ENCODE peak calls at places on chromosomes 1 and 21, in five cellular contexts. Q, D, R, S and B are unnamed samples.

GRCh38 chr1:178146456-178146855 is 52.6 kb downstream of the RASAL2 start:
- DNase-seq in S (peak; percentile 58), D (no peak), R (no peak), Q (peak; percentile 37), B (no peak)

GRCh38 chr1:245173446-245174178 is 18.8 kb downstream of the KIF26B start:
- DNase-seq in R (no peak), S (peak; percentile 44), D (no peak), Q (peak; percentile 35), B (no peak)

GRCh38 chr1:7705048-7705907 is 65.8 kb upstream of the VAMP3 start:
- DNase-seq in S (no peak), Q (no peak), D (no peak), R (peak; percentile 41), B (no peak)

GRCh38 chr21:37166733-37167132 is 93.7 kb downstream of the TTC3 start:
- DNase-seq in D (no peak), S (no peak), R (no peak), Q (no peak), B (peak; percentile 20)

GRCh38 chr1:12654657-12655056 is 10.8 kb downstream of the AADACL4 start:
- DNase-seq in R (no peak), Q (no peak), D (no peak), S (no peak), B (no peak)

GRCh38 chr1:54218883-54219687 is 19.1 kb downstream of the MRPL37 start:
- DNase-seq in D (no peak), S (no peak), Q (no peak), R (no peak), B (no peak)

GRCh38 chr1:181087400-181087901 is 1.0 kb upstream of the IER5 start:
- DNase-seq in Q (no peak), S (peak; percentile 15), D (no peak), R (no peak), B (no peak)

GRCh38 chr1:226870323-226871046 is at the start of gene PSEN2:
- DNase-seq in R (peak; percentile 58), D (no peak), S (peak; percentile 54), Q (peak; percentile 26), B (peak; percentile 12)

GRCh38 chr1:170562644-170563338 is 30.8 kb downstream of the GORAB start:
- DNase-seq in Q (peak; percentile 87), R (no peak), S (peak; percentile 90), D (no peak), B (peak; percentile 89)

GRCh38 chr21:37257526-37257966 is 9.6 kb downstream of the VPS26C start:
- DNase-seq in S (peak; percentile 33), Q (peak; percentile 24), D (no peak), R (peak; percentile 9), B (no peak)

GRCh38 chr1:201266276-201266675 is 17.0 kb upstream of the PKP1 start:
- DNase-seq in Q (no peak), S (no peak), R (no peak), D (no peak), B (no peak)

GRCh38 chr1:160837558-160838205 is 25.0 kb downstream of the CD244 start:
- DNase-seq in Q (peak; percentile 6), R (peak; percentile 81), D (peak; percentile 33), S (peak; percentile 15), B (peak; percentile 29)

GRCh38 chr21:44002511-44002910 is 9.6 kb upstream of the TRAPPC10 start:
- DNase-seq in S (no peak), R (no peak), Q (no peak), D (no peak), B (no peak)

GRCh38 chr1:9183441-9183840 is 51.1 kb upstream of the H6PD start:
- DNase-seq in D (no peak), Q (no peak), R (no peak), S (no peak), B (no peak)

GRCh38 chr1:175471039-175471800 is 272.2 kb downstream of the TNR start:
- DNase-seq in R (no peak), S (peak; percentile 77), D (no peak), Q (peak; percentile 77), B (peak; percentile 58)

GRCh38 chr1:99956755-99957154 is 13.0 kb upstream of the SLC35A3 start:
- DNase-seq in S (no peak), R (no peak), D (no peak), Q (no peak), B (peak; percentile 24)

GRCh38 chr1:211737115-211738035 is 62.0 kb upstream of the NEK2 start:
- DNase-seq in D (no peak), Q (no peak), R (no peak), S (no peak), B (no peak)

GRCh38 chr1:107405241-107405640 is 264.4 kb downstream of the NTNG1 start:
- DNase-seq in D (no peak), S (peak; percentile 85), R (no peak), Q (peak; percentile 80), B (peak; percentile 34)

GRCh38 chr1:15308621-15309027 is 61.6 kb downstream of the FHAD1 start:
- DNase-seq in S (no peak), R (no peak), Q (no peak), D (no peak), B (no peak)

GRCh38 chr1:153688736-153689328 is 10.3 kb downstream of the NPR1 start:
- DNase-seq in D (no peak), S (no peak), Q (no peak), R (no peak), B (no peak)

GRCh38 chr1:205976708-205977107 is 26.5 kb downstream of the RAB7B start:
- DNase-seq in S (peak; percentile 70), D (no peak), Q (peak; percentile 62), R (no peak), B (peak; percentile 67)

GRCh38 chr1:203041351-203041932 is 15.2 kb downstream of the PPFIA4 start:
- DNase-seq in Q (no peak), S (no peak), D (no peak), R (no peak), B (peak; percentile 31)

GRCh38 chr1:58528518-58528917 is 18.0 kb downstream of the OMA1 start:
- DNase-seq in S (peak; percentile 67), D (no peak), R (no peak), Q (peak; percentile 61), B (peak; percentile 88)

GRCh38 chr1:50570064-50570463 is 146.8 kb upstream of the DMRTA2 start:
- DNase-seq in Q (peak; percentile 64), S (peak; percentile 75), R (no peak), D (no peak), B (peak; percentile 49)

GRCh38 chr1:91564888-91565700 is 64.4 kb downstream of the CDC7 start:
- DNase-seq in R (no peak), D (no peak), S (peak; percentile 68), Q (peak; percentile 59), B (peak; percentile 85)

GRCh38 chr1:78691995-78692747 is 42.5 kb downstream of the IFI44 start:
- DNase-seq in R (no peak), S (peak; percentile 61), D (no peak), Q (peak; percentile 46), B (peak; percentile 95)
- H3K4me3 ChIP-seq in R (no peak overlapping the region), S (no peak overlapping the region), D (no peak overlapping the region), Q (no peak overlapping the region), B (no peak overlapping the region)

GRCh38 chr1:20202166-20202565 is 15.8 kb upstream of the PLA2G2C start:
- DNase-seq in R (no peak), Q (no peak), S (no peak), D (no peak), B (no peak)
- H3K27me3 ChIP-seq in R (no peaks in the 10 kb centered on the region), Q (peaks cover 45% of the 10 kb centered on the region), S (peaks cover 11% of the 10 kb centered on the region), D (no peaks in the 10 kb centered on the region), B (no peaks in the 10 kb centered on the region)

DNA sequence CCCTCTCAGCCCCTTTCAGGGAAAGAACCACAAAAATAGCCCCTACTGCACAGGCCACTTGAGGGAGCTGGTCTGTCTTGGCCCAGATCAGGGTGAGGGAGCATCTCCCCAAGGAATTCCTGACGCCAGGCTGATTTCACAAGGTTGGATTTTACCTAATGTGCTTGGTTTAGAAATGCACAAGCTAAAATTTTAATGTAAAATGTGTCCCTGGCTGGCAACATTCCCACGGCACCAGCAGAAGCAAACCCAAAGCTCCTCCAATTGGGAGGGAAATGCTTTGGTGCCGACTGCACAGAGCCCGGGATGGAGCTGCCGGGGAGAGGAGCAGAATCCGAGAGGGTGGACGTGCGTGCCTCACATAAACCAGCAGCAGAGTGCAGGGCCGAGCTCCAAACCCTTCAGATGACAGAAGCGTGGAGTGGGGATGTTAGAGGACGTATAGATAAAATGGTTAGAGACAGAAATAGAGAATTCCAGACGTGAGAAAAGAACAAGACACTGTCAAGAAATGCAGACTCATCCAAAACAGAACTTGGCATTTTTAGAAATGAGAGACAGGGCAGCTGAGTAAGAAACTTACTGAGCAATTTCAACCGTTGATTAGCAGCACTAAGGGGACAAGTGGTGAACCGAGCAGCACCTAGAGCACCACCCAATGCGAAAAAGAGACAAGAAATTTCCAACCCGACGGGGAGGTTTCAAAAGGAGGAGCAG is 41.6 kb upstream of the TMEM52 start:
- DNase-seq in D (no peak), S (no peak), Q (no peak), R (no peak), B (no peak)
- TF ChIP-seq CTCF in D (no peak), S (no peak), Q (no peak), R (no peak), B (no peak)

GRCh38 chr1:224499204-224499603 is 64.6 kb upstream of the WDR26 start:
- DNase-seq in D (no peak), R (no peak), S (peak; percentile 45), Q (no peak), B (peak; percentile 37)
- H3K4me3 ChIP-seq in D (no peak overlapping the region), R (no peak overlapping the region), S (no peak overlapping the region), Q (no peak overlapping the region), B (no peak overlapping the region)

GRCh38 chr1:110752941-110753725 is 78.4 kb upstream of the KCNA3 start:
- DNase-seq in R (no peak), D (no peak), Q (no peak), S (no peak), B (no peak)
- H3K27me3 ChIP-seq in R (no peaks in the 10 kb centered on the region), D (peaks cover 4% of the 10 kb centered on the region), Q (no peaks in the 10 kb centered on the region), S (no peaks in the 10 kb centered on the region), B (no peaks in the 10 kb centered on the region)

GRCh38 chr1:98681812-98682211 is 20.3 kb downstream of the SNX7 start:
- DNase-seq in R (no peak), S (no peak), Q (no peak), D (no peak), B (no peak)
- TF ChIP-seq CTCF in R (no peak), S (no peak), Q (no peak), D (no peak), B (no peak)

GRCh38 chr1:231126181-231126580 is 35.7 kb upstream of the TRIM67 start:
- DNase-seq in Q (no peak), S (no peak), D (no peak), R (no peak), B (no peak)

GRCh38 chr1:231124746-231125145 is 37.1 kb upstream of the TRIM67 start:
- DNase-seq in R (no peak), S (no peak), Q (no peak), D (no peak), B (no peak)

GRCh38 chr1:231134624-231135023 is 27.2 kb upstream of the TRIM67 start:
- DNase-seq in Q (no peak), D (no peak), R (no peak), S (peak; percentile 39), B (no peak)

DNA sequence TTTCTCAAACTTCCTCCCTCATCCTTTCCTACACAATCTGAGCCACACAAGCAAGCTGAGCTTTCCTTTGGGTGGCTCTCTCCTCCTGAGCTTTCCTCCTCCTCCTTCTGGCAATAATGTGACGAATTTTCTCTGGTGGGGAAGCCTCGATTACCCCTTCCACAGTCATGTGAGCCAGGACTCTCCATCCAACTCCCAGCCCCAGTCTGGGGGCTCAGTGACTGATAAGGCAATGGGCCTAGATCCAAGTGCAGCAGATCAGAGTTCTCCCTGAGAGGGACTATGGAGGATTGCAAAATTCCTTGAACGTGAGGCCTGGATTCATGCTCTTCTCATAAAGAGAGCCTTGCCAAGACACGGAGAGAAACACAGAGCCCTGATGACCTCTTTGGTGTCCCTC is 31.3 kb upstream of the TRIM67 start:
- DNase-seq in D (no peak), S (no peak), Q (no peak), R (no peak), B (no peak)
- H3K4me3 ChIP-seq in D (no peak overlapping the region), S (no peak overlapping the region), Q (no peak overlapping the region), R (no peak overlapping the region), B (no peak overlapping the region)

GRCh38 chr21:45700461-45700860 is 56.9 kb downstream of the PCBP3 start:
- DNase-seq in R (no peak), S (no peak), Q (no peak), D (no peak), B (no peak)
- H3K27me3 ChIP-seq in R (no peaks in the 10 kb centered on the region), S (no peaks in the 10 kb centered on the region), Q (no peaks in the 10 kb centered on the region), D (no peaks in the 10 kb centered on the region), B (no peaks in the 10 kb centered on the region)